ENCODE peak calls at places on chromosomes 3 and 15, in five cellular contexts. One of them, this sample, is unnamed.

GRCh38 chr3:88180398-88180999 is 30.7 kb downstream of the C3orf38 start:
- DNase-seq in CD4-positive, CD25-positive, alpha-beta regulatory T cell: peak; percentile 69
- DNase-seq in HCT116: peak; percentile 10
- DNase-seq in left ventricle myocardium inferior: no peak
- DNase-seq in GM23248: peak; percentile 62
- DNase-seq in this sample: peak; percentile 9

GRCh38 chr3:182947892-182948291 is 32.4 kb downstream of the DCUN1D1 start:
- DNase-seq in CD4-positive, CD25-positive, alpha-beta regulatory T cell: peak; percentile 20
- DNase-seq in HCT116: peak; percentile 13
- DNase-seq in left ventricle myocardium inferior: no peak
- DNase-seq in GM23248: no peak
- DNase-seq in this sample: no peak

GRCh38 chr15:73352082-73352481 is 16.7 kb downstream of the HCN4 start:
- DNase-seq in CD4-positive, CD25-positive, alpha-beta regulatory T cell: no peak
- DNase-seq in HCT116: no peak
- DNase-seq in left ventricle myocardium inferior: peak; percentile 67
- DNase-seq in GM23248: peak; percentile 29
- DNase-seq in this sample: peak; percentile 65

GRCh38 chr3:169460035-169460434 is 203.5 kb downstream of the MECOM start:
- DNase-seq in CD4-positive, CD25-positive, alpha-beta regulatory T cell: no peak
- DNase-seq in HCT116: no peak
- DNase-seq in left ventricle myocardium inferior: no peak
- DNase-seq in GM23248: no peak
- DNase-seq in this sample: peak; percentile 42

GRCh38 chr15:69979783-69980182 is 117.9 kb downstream of the TLE3 start:
- DNase-seq in CD4-positive, CD25-positive, alpha-beta regulatory T cell: no peak
- DNase-seq in HCT116: no peak
- DNase-seq in left ventricle myocardium inferior: no peak
- DNase-seq in GM23248: no peak
- DNase-seq in this sample: no peak

GRCh38 chr15:70853855-70854668 is at the start of gene LARP6:
- DNase-seq in CD4-positive, CD25-positive, alpha-beta regulatory T cell: no peak
- DNase-seq in HCT116: no peak
- DNase-seq in left ventricle myocardium inferior: peak; percentile 76
- DNase-seq in GM23248: peak; percentile 74
- DNase-seq in this sample: peak; percentile 62

GRCh38 chr3:60402951-60403350 is 848.3 kb downstream of the FHIT start:
- DNase-seq in CD4-positive, CD25-positive, alpha-beta regulatory T cell: no peak
- DNase-seq in HCT116: no peak
- DNase-seq in left ventricle myocardium inferior: no peak
- DNase-seq in GM23248: no peak
- DNase-seq in this sample: no peak

GRCh38 chr3:185824051-185824466 is 783 bp downstream of the IGF2BP2 start:
- DNase-seq in CD4-positive, CD25-positive, alpha-beta regulatory T cell: no peak
- DNase-seq in HCT116: no peak
- DNase-seq in left ventricle myocardium inferior: no peak
- DNase-seq in GM23248: peak; percentile 60
- DNase-seq in this sample: peak; percentile 11

GRCh38 chr15:65421360-65422215 is 1.2 kb downstream of the IGDCC4 start:
- DNase-seq in CD4-positive, CD25-positive, alpha-beta regulatory T cell: peak; percentile 22
- DNase-seq in HCT116: no peak
- DNase-seq in left ventricle myocardium inferior: peak; percentile 53
- DNase-seq in GM23248: peak; percentile 23
- DNase-seq in this sample: peak; percentile 50

GRCh38 chr15:56208185-56208584 is 35.5 kb downstream of the RFX7 start:
- DNase-seq in CD4-positive, CD25-positive, alpha-beta regulatory T cell: no peak
- DNase-seq in HCT116: no peak
- DNase-seq in left ventricle myocardium inferior: no peak
- DNase-seq in GM23248: no peak
- DNase-seq in this sample: no peak

GRCh38 chr3:185362850-185363661 is at the start of gene MAP3K13:
- DNase-seq in CD4-positive, CD25-positive, alpha-beta regulatory T cell: peak; percentile 59
- DNase-seq in HCT116: peak; percentile 84
- DNase-seq in left ventricle myocardium inferior: peak; percentile 68
- DNase-seq in GM23248: peak; percentile 96
- DNase-seq in this sample: peak; percentile 87

GRCh38 chr3:178146406-178146831 is 389.8 kb upstream of the KCNMB2 start:
- DNase-seq in CD4-positive, CD25-positive, alpha-beta regulatory T cell: no peak
- DNase-seq in HCT116: no peak
- DNase-seq in left ventricle myocardium inferior: no peak
- DNase-seq in GM23248: no peak
- DNase-seq in this sample: no peak

GRCh38 chr15:71301958-71302621 is 186.8 kb downstream of the THSD4 start:
- DNase-seq in CD4-positive, CD25-positive, alpha-beta regulatory T cell: no peak
- DNase-seq in HCT116: no peak
- DNase-seq in left ventricle myocardium inferior: no peak
- DNase-seq in GM23248: peak; percentile 42
- DNase-seq in this sample: no peak

GRCh38 chr3:161430307-161430706 is 59.0 kb upstream of the SPTSSB start:
- DNase-seq in CD4-positive, CD25-positive, alpha-beta regulatory T cell: no peak
- DNase-seq in HCT116: no peak
- DNase-seq in left ventricle myocardium inferior: no peak
- DNase-seq in GM23248: no peak
- DNase-seq in this sample: no peak

GRCh38 chr3:140541975-140542653 is 135.8 kb upstream of the TRIM42 start:
- DNase-seq in CD4-positive, CD25-positive, alpha-beta regulatory T cell: no peak
- DNase-seq in HCT116: no peak
- DNase-seq in left ventricle myocardium inferior: no peak
- DNase-seq in GM23248: no peak
- DNase-seq in this sample: no peak

GRCh38 chr3:149371001-149371722 is 6.3 kb downstream of the TM4SF1 start:
- DNase-seq in CD4-positive, CD25-positive, alpha-beta regulatory T cell: no peak
- DNase-seq in HCT116: no peak
- DNase-seq in left ventricle myocardium inferior: no peak
- DNase-seq in GM23248: peak; percentile 76
- DNase-seq in this sample: no peak

GRCh38 chr15:70318594-70318993 is 220.9 kb upstream of the TLE3 start:
- DNase-seq in CD4-positive, CD25-positive, alpha-beta regulatory T cell: no peak
- DNase-seq in HCT116: no peak
- DNase-seq in left ventricle myocardium inferior: no peak
- DNase-seq in GM23248: peak; percentile 52
- DNase-seq in this sample: no peak

GRCh38 chr3:154953538-154953937 is 126.6 kb upstream of the MME start:
- DNase-seq in CD4-positive, CD25-positive, alpha-beta regulatory T cell: no peak
- DNase-seq in HCT116: no peak
- DNase-seq in left ventricle myocardium inferior: no peak
- DNase-seq in GM23248: no peak
- DNase-seq in this sample: no peak

GRCh38 chr3:62479276-62479675 is 105.9 kb upstream of the FEZF2 start:
- DNase-seq in CD4-positive, CD25-positive, alpha-beta regulatory T cell: no peak
- DNase-seq in HCT116: no peak
- DNase-seq in left ventricle myocardium inferior: no peak
- DNase-seq in GM23248: no peak
- DNase-seq in this sample: no peak

GRCh38 chr3:18609184-18609583 is 184.0 kb upstream of the SATB1 start:
- DNase-seq in CD4-positive, CD25-positive, alpha-beta regulatory T cell: no peak
- DNase-seq in HCT116: no peak
- DNase-seq in left ventricle myocardium inferior: no peak
- DNase-seq in GM23248: no peak
- DNase-seq in this sample: no peak

GRCh38 chr15:78675617-78676360 is 34.8 kb upstream of the CHRNB4 start:
- DNase-seq in CD4-positive, CD25-positive, alpha-beta regulatory T cell: no peak
- DNase-seq in HCT116: no peak
- DNase-seq in left ventricle myocardium inferior: no peak
- DNase-seq in GM23248: no peak
- DNase-seq in this sample: no peak
- H3K27ac ChIP-seq in CD4-positive, CD25-positive, alpha-beta regulatory T cell: no peak overlapping the region
- H3K27ac ChIP-seq in HCT116: no peak overlapping the region
- H3K27ac ChIP-seq in left ventricle myocardium inferior: no peak overlapping the region
- H3K27ac ChIP-seq in GM23248: no peak overlapping the region
- H3K27ac ChIP-seq in this sample: no peak overlapping the region

GRCh38 chr3:11606090-11606784 is 37.5 kb downstream of the VGLL4 start:
- DNase-seq in CD4-positive, CD25-positive, alpha-beta regulatory T cell: no peak
- DNase-seq in HCT116: no peak
- DNase-seq in left ventricle myocardium inferior: no peak
- DNase-seq in GM23248: no peak
- DNase-seq in this sample: no peak
- H3K4me1 ChIP-seq in CD4-positive, CD25-positive, alpha-beta regulatory T cell: no peaks in the 10 kb centered on the region
- H3K4me1 ChIP-seq in HCT116: peaks cover 8% of the 10 kb centered on the region
- H3K4me1 ChIP-seq in left ventricle myocardium inferior: peaks cover 97% of the 10 kb centered on the region
- H3K4me1 ChIP-seq in GM23248: peaks cover 59% of the 10 kb centered on the region
- H3K4me1 ChIP-seq in this sample: peaks cover 84% of the 10 kb centered on the region

DNA sequence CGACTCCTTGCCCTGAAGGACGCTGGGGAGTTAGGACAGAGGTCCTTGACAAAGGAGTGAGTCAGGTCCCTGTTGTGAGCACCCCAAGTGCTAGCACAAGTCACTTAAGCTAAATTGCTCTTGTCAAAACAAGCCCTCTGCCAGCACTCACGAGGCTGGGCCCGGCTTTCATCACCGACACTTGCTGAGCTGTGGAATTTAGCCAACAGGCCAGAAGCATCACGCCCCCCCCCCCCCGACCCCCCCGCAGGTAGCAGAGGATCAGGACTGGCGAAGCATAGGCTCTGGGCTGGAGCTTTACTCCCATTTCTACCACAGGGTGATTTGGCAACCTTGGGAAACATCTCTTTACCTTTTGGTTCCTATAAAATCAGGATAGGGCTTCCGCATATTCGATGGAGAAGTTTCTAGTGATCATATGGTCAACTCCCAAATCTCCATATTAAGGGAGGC is 75.3 kb downstream of the ADCY5 start:
- DNase-seq in CD4-positive, CD25-positive, alpha-beta regulatory T cell: no peak
- DNase-seq in HCT116: no peak
- DNase-seq in left ventricle myocardium inferior: peak; percentile 69
- DNase-seq in GM23248: no peak
- DNase-seq in this sample: peak; percentile 78
- H3K27ac ChIP-seq in CD4-positive, CD25-positive, alpha-beta regulatory T cell: no peak overlapping the region
- H3K27ac ChIP-seq in HCT116: no peak overlapping the region
- H3K27ac ChIP-seq in left ventricle myocardium inferior: peak overlapping the region; percentile 89
- H3K27ac ChIP-seq in GM23248: no peak overlapping the region
- H3K27ac ChIP-seq in this sample: peak overlapping the region; percentile 69

DNA sequence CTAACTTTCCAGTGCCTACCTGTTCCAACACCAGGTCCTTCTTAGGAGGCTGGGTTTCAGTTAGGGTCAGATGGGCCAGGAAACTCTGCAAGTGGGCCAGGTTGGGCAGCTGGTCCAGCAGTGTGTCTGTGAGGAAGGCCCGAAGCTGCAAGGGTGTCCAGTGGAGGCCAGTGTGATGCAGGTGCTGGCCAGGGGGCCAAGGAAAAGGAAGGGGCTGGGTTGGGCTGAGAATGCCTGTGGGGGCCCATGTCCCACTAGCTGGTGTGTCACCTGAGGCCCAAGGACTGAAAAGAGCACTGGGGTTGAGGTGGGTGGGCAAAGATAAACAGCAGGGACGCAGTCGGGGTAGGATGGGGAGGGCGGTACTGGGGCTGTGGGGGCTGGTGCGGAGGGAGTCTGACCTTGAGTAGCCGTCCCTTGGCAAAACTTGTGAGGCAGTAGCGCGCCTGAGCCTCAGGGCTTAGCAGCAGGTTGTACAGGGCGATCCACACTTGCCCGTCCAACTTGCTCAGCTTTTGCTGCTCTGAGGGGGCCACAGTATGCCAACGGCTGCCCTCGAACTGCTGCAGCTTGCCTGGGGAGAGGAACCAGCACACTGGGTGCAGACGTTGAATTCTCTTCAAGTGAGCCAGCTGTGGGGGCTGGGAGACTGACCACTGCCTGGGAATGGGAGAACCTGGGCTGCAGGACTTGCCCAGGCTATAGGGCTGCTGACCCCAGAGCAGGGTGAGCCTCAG is 1.5 kb upstream of the RASSF1 start:
- DNase-seq in CD4-positive, CD25-positive, alpha-beta regulatory T cell: no peak
- DNase-seq in HCT116: no peak
- DNase-seq in left ventricle myocardium inferior: no peak
- DNase-seq in GM23248: no peak
- DNase-seq in this sample: no peak
- H3K4me1 ChIP-seq in CD4-positive, CD25-positive, alpha-beta regulatory T cell: peaks cover 66% of the 10 kb centered on the region
- H3K4me1 ChIP-seq in HCT116: peaks cover 62% of the 10 kb centered on the region
- H3K4me1 ChIP-seq in left ventricle myocardium inferior: peaks cover 54% of the 10 kb centered on the region
- H3K4me1 ChIP-seq in GM23248: peaks cover 25% of the 10 kb centered on the region
- H3K4me1 ChIP-seq in this sample: peaks cover 42% of the 10 kb centered on the region

GRCh38 chr15:61654918-61655317 is 405.3 kb downstream of the VPS13C start:
- DNase-seq in CD4-positive, CD25-positive, alpha-beta regulatory T cell: no peak
- DNase-seq in HCT116: no peak
- DNase-seq in left ventricle myocardium inferior: peak; percentile 16
- DNase-seq in GM23248: no peak
- DNase-seq in this sample: no peak
- H3K27ac ChIP-seq in CD4-positive, CD25-positive, alpha-beta regulatory T cell: no peak overlapping the region
- H3K27ac ChIP-seq in HCT116: no peak overlapping the region
- H3K27ac ChIP-seq in left ventricle myocardium inferior: peak overlapping the region; percentile 56
- H3K27ac ChIP-seq in GM23248: no peak overlapping the region
- H3K27ac ChIP-seq in this sample: peak overlapping the region; percentile 53

DNA sequence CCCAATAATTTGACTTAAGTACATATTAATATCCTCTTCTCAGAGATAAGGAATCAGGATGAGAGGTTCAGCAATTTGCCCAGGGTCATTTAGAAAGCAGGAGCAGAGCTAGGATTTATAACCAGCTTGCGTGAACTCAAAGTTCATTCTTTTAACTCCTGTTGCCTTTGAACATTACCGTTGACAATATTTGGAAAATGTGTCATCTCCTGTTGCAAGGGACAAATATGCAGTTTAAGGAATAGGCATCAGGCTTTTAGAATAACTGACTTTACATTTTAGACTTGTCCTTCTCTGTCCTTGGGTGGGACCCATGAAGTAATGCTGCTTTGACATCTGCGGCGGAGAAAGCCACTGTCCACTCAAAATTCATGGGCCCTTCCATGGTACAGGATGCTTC is 252.2 kb upstream of the RGMA start:
- DNase-seq in CD4-positive, CD25-positive, alpha-beta regulatory T cell: no peak
- DNase-seq in HCT116: no peak
- DNase-seq in left ventricle myocardium inferior: no peak
- DNase-seq in GM23248: no peak
- DNase-seq in this sample: no peak
- H3K4me1 ChIP-seq in CD4-positive, CD25-positive, alpha-beta regulatory T cell: no peaks in the 10 kb centered on the region
- H3K4me1 ChIP-seq in HCT116: no peaks in the 10 kb centered on the region
- H3K4me1 ChIP-seq in left ventricle myocardium inferior: no peaks in the 10 kb centered on the region
- H3K4me1 ChIP-seq in GM23248: no peaks in the 10 kb centered on the region
- H3K4me1 ChIP-seq in this sample: no peaks in the 10 kb centered on the region

GRCh38 chr3:127741690-127742089 is 68.9 kb downstream of the ABTB1 start:
- DNase-seq in CD4-positive, CD25-positive, alpha-beta regulatory T cell: no peak
- DNase-seq in HCT116: no peak
- DNase-seq in left ventricle myocardium inferior: no peak
- DNase-seq in GM23248: no peak
- DNase-seq in this sample: no peak
- H3K27ac ChIP-seq in CD4-positive, CD25-positive, alpha-beta regulatory T cell: no peak overlapping the region
- H3K27ac ChIP-seq in HCT116: no peak overlapping the region
- H3K27ac ChIP-seq in left ventricle myocardium inferior: peak overlapping the region; percentile 96
- H3K27ac ChIP-seq in GM23248: no peak overlapping the region
- H3K27ac ChIP-seq in this sample: peak overlapping the region; percentile 89

DNA sequence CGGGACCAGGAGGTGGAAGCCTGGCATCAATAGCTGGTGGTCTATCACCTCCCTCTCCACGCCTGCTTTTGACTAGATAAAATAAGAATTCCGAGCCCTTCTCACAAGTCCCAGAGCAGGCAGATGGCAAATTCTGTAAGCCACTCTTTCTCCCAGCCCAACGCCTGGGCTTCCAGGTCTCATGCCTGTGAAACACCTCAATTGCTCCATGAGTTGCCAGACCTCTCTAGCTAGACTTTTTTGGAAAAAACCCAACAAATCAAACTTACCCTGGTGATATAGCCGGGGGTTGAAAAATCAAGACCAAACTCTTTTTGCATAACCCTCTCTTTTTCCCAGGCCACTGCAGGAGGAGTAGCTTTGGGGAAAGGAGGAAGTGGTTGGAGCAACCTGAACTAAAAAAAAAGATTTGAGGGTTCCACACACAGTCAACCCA is 7.0 kb downstream of the BHLHE40 start:
- DNase-seq in CD4-positive, CD25-positive, alpha-beta regulatory T cell: no peak
- DNase-seq in HCT116: no peak
- DNase-seq in left ventricle myocardium inferior: no peak
- DNase-seq in GM23248: no peak
- DNase-seq in this sample: no peak
- H3K4me1 ChIP-seq in CD4-positive, CD25-positive, alpha-beta regulatory T cell: peaks cover 27% of the 10 kb centered on the region
- H3K4me1 ChIP-seq in HCT116: peaks cover 95% of the 10 kb centered on the region
- H3K4me1 ChIP-seq in left ventricle myocardium inferior: peaks cover 85% of the 10 kb centered on the region
- H3K4me1 ChIP-seq in GM23248: peaks cover 51% of the 10 kb centered on the region
- H3K4me1 ChIP-seq in this sample: peaks cover 92% of the 10 kb centered on the region

This sample was measured in heart right ventricle.